ENCODE peak calls at places on chromosomes 4 and X, in four cellular contexts. Q, I, Y and O are unnamed samples.

GRCh38 chr4:182204042-182204441 is 39.2 kb upstream of the TENM3 start:
- DNase-seq in Q (no peak), I (no peak), Y (no peak), O (no peak)

GRCh38 chr4:84966382-84967291 is at the start of gene WDFY3:
- DNase-seq in Q (peak; percentile 98), I (no peak), Y (peak; percentile 88), O (no peak)

GRCh38 chrX:140091276-140091886 is 126.1 kb upstream of the CXorf66 start:
- DNase-seq in Q (no peak), I (no peak), Y (no peak), O (no peak)

GRCh38 chrX:13652256-13653021 is 502 bp upstream of the TCEANC start:
- DNase-seq in Q (no peak), I (no peak), Y (no peak), O (no peak)

GRCh38 chr4:2082118-2082517 is 23.0 kb downstream of the NAT8L start:
- DNase-seq in Q (no peak), I (no peak), Y (peak; percentile 7), O (no peak)

GRCh38 chrX:17535229-17535628 is 160.2 kb downstream of the NHS start:
- DNase-seq in Q (no peak), I (peak; percentile 3), Y (no peak), O (no peak)

GRCh38 chrX:107025538-107025937 is 25.5 kb upstream of the MORC4 start:
- DNase-seq in Q (peak; percentile 47), I (no peak), Y (no peak), O (no peak)

GRCh38 chrX:136047969-136048368 is 62.7 kb downstream of the SLC9A6 start:
- DNase-seq in Q (no peak), I (no peak), Y (no peak), O (no peak)

GRCh38 chr4:26839534-26839951 is 21.1 kb upstream of the STIM2 start:
- DNase-seq in Q (no peak), I (no peak), Y (no peak), O (no peak)

GRCh38 chr4:113114884-113115283 is 65.4 kb downstream of the ANK2 start:
- DNase-seq in Q (no peak), I (no peak), Y (no peak), O (no peak)

GRCh38 chrX:70470850-70471289 is 26.2 kb downstream of the DLG3 start:
- DNase-seq in Q (peak; percentile 10), I (no peak), Y (no peak), O (no peak)

GRCh38 chrX:131792789-131793462 is 230.2 kb upstream of the STK26 start:
- DNase-seq in Q (no peak), I (no peak), Y (peak; percentile 94), O (no peak)

GRCh38 chrX:85244411-85245210 is 820 bp downstream of the ZNF711 start:
- DNase-seq in Q (peak; percentile 34), I (no peak), Y (no peak), O (no peak)

GRCh38 chrX:40735318-40736169 is at the start of gene MED14:
- DNase-seq in Q (peak; percentile 89), I (peak; percentile 79), Y (peak; percentile 94), O (peak; percentile 74)

GRCh38 chr4:168882650-168883233 is 127.3 kb downstream of the CBR4 start:
- DNase-seq in Q (no peak), I (no peak), Y (no peak), O (no peak)

GRCh38 chrX:131544218-131544617 is 344 bp downstream of the OR13H1 start:
- DNase-seq in Q (no peak), I (no peak), Y (no peak), O (no peak)

GRCh38 chrX:116694046-116694445 is 231.3 kb upstream of the CT83 start:
- DNase-seq in Q (no peak), I (no peak), Y (no peak), O (no peak)

GRCh38 chrX:1167466-1167865 is 45.0 kb downstream of the CRLF2 start:
- DNase-seq in Q (no peak), I (no peak), Y (no peak), O (no peak)

GRCh38 chr4:70855464-70855863 is 15.8 kb upstream of the GRSF1 start:
- DNase-seq in Q (no peak), I (no peak), Y (no peak), O (no peak)

GRCh38 chr4:152676052-152676854 is 3.5 kb downstream of the TMEM154 start:
- DNase-seq in Q (peak; percentile 6), I (no peak), Y (no peak), O (no peak)

GRCh38 chr4:38660838-38661237 is 3.2 kb upstream of the KLF3 start:
- DNase-seq in Q (no peak), I (no peak), Y (no peak), O (no peak)

GRCh38 chr4:169439244-169439643 is 168.5 kb upstream of the SH3RF1 start:
- DNase-seq in Q (no peak), I (no peak), Y (no peak), O (no peak)

GRCh38 chrX:147827070-147827469 is 84.6 kb upstream of the FMR1 start:
- DNase-seq in Q (no peak), I (no peak), Y (no peak), O (no peak)

GRCh38 chr4:37803348-37803973 is 23.0 kb upstream of the PGM2 start:
- DNase-seq in Q (peak; percentile 79), I (no peak), Y (no peak), O (no peak)

GRCh38 chr4:4659871-4660651 is 118.2 kb upstream of the STX18 start:
- DNase-seq in Q (peak; percentile 67), I (no peak), Y (no peak), O (no peak)

GRCh38 chr4:148182230-148182928 is 259.8 kb downstream of the NR3C2 start:
- DNase-seq in Q (no peak), I (no peak), Y (no peak), O (no peak)

GRCh38 chr4:47852121-47852520 is 14.3 kb upstream of the CORIN start:
- DNase-seq in Q (no peak), I (no peak), Y (no peak), O (no peak)

GRCh38 chrX:105775672-105776071 is 46.7 kb upstream of the NRK start:
- DNase-seq in Q (no peak), I (no peak), Y (no peak), O (no peak)

GRCh38 chr4:6332042-6332668 is 62.5 kb downstream of the WFS1 start:
- DNase-seq in Q (peak; percentile 6), I (no peak), Y (no peak), O (no peak)

GRCh38 chr4:181528570-181529184 is 714.5 kb upstream of the TENM3 start:
- DNase-seq in Q (peak; percentile 59), I (no peak), Y (peak; percentile 85), O (no peak)

GRCh38 chr4:57876934-57877554 is 766.9 kb upstream of the IGFBP7 start:
- DNase-seq in Q (no peak), I (no peak), Y (no peak), O (no peak)

GRCh38 chr4:35516102-35516501 is 728.2 kb downstream of the ARAP2 start:
- DNase-seq in Q (no peak), I (no peak), Y (no peak), O (no peak)

GRCh38 chrX:42229533-42229932 is 306.2 kb upstream of the CASK start:
- DNase-seq in Q (no peak), I (no peak), Y (no peak), O (no peak)

GRCh38 chrX:133794151-133794550 is 191.2 kb downstream of the GPC3 start:
- DNase-seq in Q (no peak), I (no peak), Y (no peak), O (no peak)

GRCh38 chr4:37320518-37321235 is 76.1 kb downstream of the NWD2 start:
- DNase-seq in Q (no peak), I (no peak), Y (no peak), O (no peak)

GRCh38 chrX:133250184-133251080 is 32.3 kb upstream of the TFDP3 start:
- DNase-seq in Q (no peak), I (no peak), Y (no peak), O (no peak)

GRCh38 chr4:5711479-5712184 is 631 bp downstream of the EVC start:
- DNase-seq in Q (peak; percentile 19), I (no peak), Y (no peak), O (no peak)

GRCh38 chrX:131746491-131746968 is 202.7 kb downstream of the OR13H1 start:
- DNase-seq in Q (no peak), I (no peak), Y (peak; percentile 90), O (no peak)

GRCh38 chr4:5638316-5638715 is 70.0 kb downstream of the EVC2 start:
- DNase-seq in Q (no peak), I (no peak), Y (no peak), O (no peak)